ENCODE peak calls at places on chromosomes 4 and X, in four cellular contexts. O is GM12865, J is endothelial cell of umbilical vein, Z is lower lobe of right lung. F is an unnamed sample.

GRCh38 chrX:63889001-63889400 is 104.0 kb upstream of the ARHGEF9 start:
- DNase-seq in O (no peak), J (no peak), Z (no peak), F (no peak)

GRCh38 chrX:150212672-150213480 is 150.2 kb upstream of the MAMLD1 start:
- DNase-seq in O (no peak), J (no peak), Z (no peak), F (no peak)

GRCh38 chr4:7105261-7105660 is 37.4 kb upstream of the GRPEL1 start:
- DNase-seq in O (no peak), J (no peak), Z (no peak), F (no peak)

GRCh38 chrX:134542485-134542884 is 82.5 kb downstream of the HPRT1 start:
- DNase-seq in O (peak), J (no peak), Z (no peak), F (peak)

GRCh38 chr4:71550220-71551190 is 211.7 kb downstream of the SLC4A4 start:
- DNase-seq in O (no peak), J (no peak), Z (no peak), F (no peak)

GRCh38 chr4:117447925-117448324 is 362.5 kb upstream of the TRAM1L1 start:
- DNase-seq in O (peak), J (no peak), Z (no peak), F (peak)

GRCh38 chr4:62601737-62602136 is 1401.6 kb downstream of the ADGRL3 start:
- DNase-seq in O (no peak), J (no peak), Z (no peak), F (no peak)

GRCh38 chrX:115409551-115409950 is 120.0 kb downstream of the LUZP4 start:
- DNase-seq in O (no peak), J (no peak), Z (no peak), F (no peak)

GRCh38 chr4:181330654-181331595 is 912.3 kb upstream of the TENM3 start:
- DNase-seq in O (no peak), J (no peak), Z (no peak), F (no peak)

DNA sequence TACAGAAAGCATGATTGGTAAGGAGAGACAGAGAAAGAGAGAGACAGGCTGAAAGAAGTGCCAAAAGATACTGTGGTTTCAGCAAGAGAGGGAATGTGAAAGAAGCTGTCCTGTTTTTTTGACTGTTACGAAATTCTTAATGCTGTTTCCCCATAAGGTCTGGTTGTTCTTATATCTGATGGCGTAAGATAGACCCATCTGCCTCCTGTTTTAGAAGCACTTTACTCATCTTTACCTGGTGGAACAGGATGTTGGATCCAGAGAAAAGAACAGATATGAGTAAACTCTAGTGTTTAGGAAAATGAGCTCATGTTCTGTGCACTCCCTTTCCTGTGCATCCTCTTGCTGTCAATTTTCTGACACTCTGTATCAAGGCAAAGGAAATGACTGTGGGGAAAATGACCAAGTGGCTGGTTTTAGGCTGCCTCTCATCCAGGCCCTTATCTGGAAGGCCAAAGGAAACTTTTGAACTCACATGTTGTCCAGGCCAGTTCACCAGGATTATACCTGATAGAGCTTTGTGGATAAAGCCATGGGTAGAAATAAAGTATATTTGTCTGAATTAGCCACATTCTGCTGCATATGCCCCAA is 311.7 kb upstream of the HTR2C start:
- DNase-seq in O (no peak), J (no peak), Z (no peak), F (no peak)
- H3K4me3 ChIP-seq in O (no peak), J (no peak), Z (no peak), F (no peak)

DNA sequence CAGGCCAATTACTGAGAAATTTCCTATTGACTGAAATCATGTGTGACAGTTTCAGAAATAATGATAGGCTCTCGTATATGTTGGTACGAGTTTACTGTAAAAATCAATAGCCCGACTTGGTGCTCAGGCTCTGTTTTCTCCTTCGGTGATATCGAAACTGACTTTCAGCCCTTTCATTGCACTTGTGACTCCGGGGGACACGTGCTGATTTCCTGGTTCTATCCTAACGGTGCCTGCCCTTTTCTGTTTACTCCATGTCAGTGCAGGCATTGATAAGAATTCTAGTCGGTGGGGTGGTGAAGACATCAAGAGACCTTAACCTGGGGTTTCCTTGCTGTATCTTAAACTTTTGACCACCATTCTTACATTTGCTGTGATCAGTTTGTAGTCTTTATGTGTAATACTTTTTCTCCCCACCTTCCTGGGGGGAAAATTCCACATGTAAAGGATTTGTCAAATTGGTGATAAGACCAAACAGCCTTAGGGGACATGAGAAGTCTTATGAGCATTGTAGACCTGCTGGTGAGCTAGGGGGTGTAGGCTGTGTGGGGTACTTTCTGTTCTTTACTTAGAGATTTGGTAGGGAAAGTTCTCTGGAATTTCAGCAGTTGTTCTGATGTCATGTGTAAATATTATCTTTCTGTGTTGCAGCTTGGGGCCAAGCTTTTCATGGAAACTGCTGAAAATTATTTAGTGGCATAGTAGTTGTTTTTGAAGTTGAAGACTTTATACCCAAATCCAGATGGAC is 52.7 kb downstream of the TMEM131L start:
- DNase-seq in O (peak), J (no peak), Z (no peak), F (peak)
- H3K4me3 ChIP-seq in O (peak), J (no peak), Z (no peak), F (peak)

GRCh38 chrX:13024911-13025454 is 19.4 kb downstream of the FAM9C start:
- DNase-seq in O (no peak), J (peak), Z (no peak), F (no peak)

GRCh38 chrX:13029341-13029740 is 15.1 kb downstream of the FAM9C start:
- DNase-seq in O (no peak), J (no peak), Z (no peak), F (no peak)

GRCh38 chrX:13026877-13027652 is 17.4 kb downstream of the FAM9C start:
- DNase-seq in O (no peak), J (no peak), Z (no peak), F (peak)

GRCh38 chrX:13029831-13030771 is 14.3 kb downstream of the FAM9C start:
- DNase-seq in O (peak), J (peak), Z (no peak), F (no peak)

GRCh38 chrX:13028871-13029336 is 15.5 kb downstream of the FAM9C start:
- DNase-seq in O (no peak), J (no peak), Z (no peak), F (no peak)
- H3K4me3 ChIP-seq in O (no peak), J (no peak), Z (no peak), F (no peak)

GRCh38 chr4:80336582-80336981 is 1.1 kb downstream of the CFAP299 start:
- DNase-seq in O (peak), J (peak), Z (no peak), F (no peak)
- H3K4me3 ChIP-seq in O (no peak), J (no peak), Z (peak), F (no peak)

F was measured in Jurkat, Clone E6-1.